ENCODE peak calls at places on chromosome 5, in four cellular contexts. I is MM.1S, J is aorta, L is colonic mucosa. Q is an unnamed sample. For H3K36me3, the result is how much of the 10 kb centered on the place peaks cover.

GRCh38 chr5:17185776-17186175 is 31.7 kb upstream of the BASP1 start:
- DNase-seq in L (no peak), J (peak), I (no peak), Q (peak)

GRCh38 chr5:126597156-126597555 is 2.1 kb upstream of the ALDH7A1 start:
- DNase-seq in I (no peak), J (no peak), L (no peak), Q (no peak)

GRCh38 chr5:120014535-120014934 is 385.2 kb downstream of the FAM170A start:
- DNase-seq in I (no peak), J (no peak), L (no peak), Q (no peak)

GRCh38 chr5:75021229-75021628 is 31.1 kb downstream of the GCNT4 start:
- DNase-seq in L (no peak), J (no peak), I (no peak), Q (no peak)

GRCh38 chr5:77937015-77937908 is 161.1 kb upstream of the TBCA start:
- DNase-seq in J (no peak), I (peak), L (no peak), Q (no peak)

GRCh38 chr5:180161420-180162303 is 47.3 kb downstream of the RASGEF1C start:
- DNase-seq in J (no peak), L (no peak), I (no peak), Q (no peak)

GRCh38 chr5:109921735-109922395 is 232.1 kb downstream of the MAN2A1 start:
- DNase-seq in I (peak), L (no peak), J (no peak), Q (no peak)

GRCh38 chr5:133969654-133970324 is 1.4 kb upstream of the C5orf15 start:
- DNase-seq in I (no peak), J (no peak), L (no peak), Q (no peak)

GRCh38 chr5:135851186-135851906 is 16.9 kb downstream of the SLC25A48 start:
- DNase-seq in L (no peak), J (no peak), I (no peak), Q (no peak)

GRCh38 chr5:75156585-75156984 is 80.1 kb downstream of the ANKRD31 start:
- DNase-seq in L (no peak), I (no peak), J (no peak), Q (no peak)

GRCh38 chr5:125269926-125270325 is 523.5 kb upstream of the ZNF608 start:
- DNase-seq in I (no peak), L (no peak), J (no peak), Q (no peak)

GRCh38 chr5:179768326-179769085 is 25.3 kb upstream of the LTC4S start:
- DNase-seq in J (no peak), I (no peak), L (no peak), Q (no peak)

GRCh38 chr5:179874536-179875292 is 16.1 kb upstream of the MRNIP start:
- DNase-seq in I (no peak), L (no peak), J (no peak), Q (no peak)

GRCh38 chr5:92519717-92520632 is 1061.0 kb downstream of the NR2F1-AS1 start:
- DNase-seq in I (no peak), L (no peak), J (no peak), Q (no peak)

GRCh38 chr5:172187118-172188032 is 649 bp downstream of the STK10 start:
- DNase-seq in I (peak), L (peak), J (peak), Q (no peak)

GRCh38 chr5:73694089-73694488 is 68.1 kb downstream of the ARHGEF28 start:
- DNase-seq in J (no peak), I (peak), L (no peak), Q (no peak)

GRCh38 chr5:134567651-134568338 is 42.3 kb downstream of the JADE2 start:
- DNase-seq in I (no peak), J (peak), L (no peak), Q (no peak)

GRCh38 chr5:161663431-161663830 is 22.1 kb upstream of the GABRA6 start:
- DNase-seq in J (no peak), I (no peak), L (no peak), Q (no peak)
- H3K4me3 ChIP-seq in J (no peak), I (no peak), L (no peak), Q (no peak)

GRCh38 chr5:141617682-141618029 is 1.1 kb downstream of the DIAPH1 start:
- DNase-seq in L (peak), I (peak), J (no peak), Q (no peak)

GRCh38 chr5:141618804-141619554 is at the start of gene DIAPH1:
- DNase-seq in I (peak), J (peak), L (peak), Q (peak)

GRCh38 chr5:141615991-141616715 is 2.6 kb downstream of the DIAPH1 start:
- DNase-seq in J (no peak), L (no peak), I (no peak), Q (no peak)

GRCh38 chr5:141617128-141617527 is 1.7 kb downstream of the DIAPH1 start:
- DNase-seq in I (no peak), J (no peak), L (no peak), Q (no peak)

GRCh38 chr5:141618030-141618803 is 583 bp downstream of the DIAPH1 start:
- DNase-seq in J (peak), L (peak), I (peak), Q (no peak)
- H3K36me3 ChIP-seq in J (under half), L (under half), I (under half), Q (under half)

GRCh38 chr5:181171782-181172181 is 24.4 kb downstream of the OR2V2 start:
- DNase-seq in I (no peak), J (peak), L (no peak), Q (no peak)

GRCh38 chr5:181170996-181171395 is 23.6 kb downstream of the OR2V2 start:
- DNase-seq in I (no peak), L (no peak), J (no peak), Q (no peak)

GRCh38 chr5:181173420-181174342 is 26.3 kb downstream of the OR2V2 start:
- DNase-seq in J (peak), I (peak), L (peak), Q (no peak)

GRCh38 chr5:181170237-181170830 is 22.9 kb downstream of the OR2V2 start:
- DNase-seq in I (no peak), J (no peak), L (peak), Q (no peak)

GRCh38 chr5:181173027-181173419 is 25.6 kb downstream of the OR2V2 start:
- DNase-seq in L (no peak), I (peak), J (no peak), Q (no peak)
- H3K4me3 ChIP-seq in L (no peak), I (peak), J (no peak), Q (no peak)

GRCh38 chr5:167851416-167851815 is 440.0 kb upstream of the WWC1 start:
- DNase-seq in I (no peak), L (no peak), J (no peak), Q (no peak)
- H3K36me3 ChIP-seq in I (under half), L (under half), J (under half), Q (under half)

Q was measured in BJ.